ENCODE peak calls at places on chromosome 5, in four cellular contexts. R is GM12878, Y is NT2/D1, S is HCT116. U is an unnamed sample.

GRCh38 chr5:126016256-126016655 is 407.0 kb upstream of the GRAMD2B start:
- DNase-seq in R (no peak), Y (no peak), S (no peak), U (peak; percentile 33)

GRCh38 chr5:79986260-79986659 is 4.8 kb downstream of the MTX3 start:
- DNase-seq in R (no peak), Y (no peak), S (no peak), U (no peak)

GRCh38 chr5:168301593-168302388 is 10.3 kb downstream of the WWC1 start:
- DNase-seq in R (no peak), Y (no peak), S (peak; percentile 89), U (no peak)

GRCh38 chr5:158770506-158770905 is 329.2 kb downstream of the EBF1 start:
- DNase-seq in R (no peak), Y (peak; percentile 23), S (peak; percentile 6), U (no peak)

GRCh38 chr5:174319551-174319950 is 274.0 kb downstream of the NSG2 start:
- DNase-seq in R (no peak), Y (no peak), S (no peak), U (no peak)

GRCh38 chr5:136802382-136802781 is 437.0 kb upstream of the TRPC7 start:
- DNase-seq in R (no peak), Y (peak; percentile 2), S (no peak), U (peak; percentile 14)

GRCh38 chr5:133735346-133735745 is 123.0 kb upstream of the FSTL4 start:
- DNase-seq in R (no peak), Y (no peak), S (no peak), U (no peak)

GRCh38 chr5:37789991-37790390 is 49.9 kb downstream of the GDNF start:
- DNase-seq in R (no peak), Y (no peak), S (no peak), U (no peak)

GRCh38 chr5:28648108-28648507 is 1609.7 kb upstream of the CDH9 start:
- DNase-seq in R (no peak), Y (no peak), S (no peak), U (peak; percentile 1)

GRCh38 chr5:104904561-104904960 is 1342.0 kb upstream of the NUDT12 start:
- DNase-seq in R (no peak), Y (no peak), S (no peak), U (no peak)

GRCh38 chr5:179730852-179731251 is 1.8 kb upstream of the MAML1 start:
- DNase-seq in R (no peak), Y (no peak), S (no peak), U (no peak)

GRCh38 chr5:42230839-42231238 is 192.4 kb upstream of the GHR start:
- DNase-seq in R (no peak), Y (no peak), S (no peak), U (no peak)

GRCh38 chr5:60883229-60883628 is 39.2 kb upstream of the ELOVL7 start:
- DNase-seq in R (no peak), Y (no peak), S (peak; percentile 6), U (peak; percentile 22)

GRCh38 chr5:76483433-76483832 is 80.3 kb downstream of the IQGAP2 start:
- DNase-seq in R (no peak), Y (no peak), S (no peak), U (no peak)

GRCh38 chr5:1293416-1293996 is 1.4 kb downstream of the TERT start:
- DNase-seq in R (no peak), Y (no peak), S (no peak), U (no peak)

GRCh38 chr5:116598871-116599270 is 24.2 kb upstream of the SEMA6A start:
- DNase-seq in R (no peak), Y (no peak), S (no peak), U (no peak)

GRCh38 chr5:115209279-115209678 is 39.6 kb upstream of the TRIM36 start:
- DNase-seq in R (peak; percentile 95), Y (no peak), S (no peak), U (no peak)

GRCh38 chr5:52999357-52999949 is 10.3 kb downstream of the ITGA2 start:
- DNase-seq in R (no peak), Y (no peak), S (no peak), U (no peak)

GRCh38 chr5:66551338-66551737 is 44.9 kb upstream of the MAST4 start:
- DNase-seq in R (no peak), Y (no peak), S (no peak), U (no peak)

GRCh38 chr5:126437706-126438105 is 14.5 kb downstream of the GRAMD2B start:
- DNase-seq in R (no peak), Y (no peak), S (no peak), U (no peak)

GRCh38 chr5:105573575-105573974 is 2011.0 kb upstream of the NUDT12 start:
- DNase-seq in R (no peak), Y (no peak), S (no peak), U (no peak)

DNA sequence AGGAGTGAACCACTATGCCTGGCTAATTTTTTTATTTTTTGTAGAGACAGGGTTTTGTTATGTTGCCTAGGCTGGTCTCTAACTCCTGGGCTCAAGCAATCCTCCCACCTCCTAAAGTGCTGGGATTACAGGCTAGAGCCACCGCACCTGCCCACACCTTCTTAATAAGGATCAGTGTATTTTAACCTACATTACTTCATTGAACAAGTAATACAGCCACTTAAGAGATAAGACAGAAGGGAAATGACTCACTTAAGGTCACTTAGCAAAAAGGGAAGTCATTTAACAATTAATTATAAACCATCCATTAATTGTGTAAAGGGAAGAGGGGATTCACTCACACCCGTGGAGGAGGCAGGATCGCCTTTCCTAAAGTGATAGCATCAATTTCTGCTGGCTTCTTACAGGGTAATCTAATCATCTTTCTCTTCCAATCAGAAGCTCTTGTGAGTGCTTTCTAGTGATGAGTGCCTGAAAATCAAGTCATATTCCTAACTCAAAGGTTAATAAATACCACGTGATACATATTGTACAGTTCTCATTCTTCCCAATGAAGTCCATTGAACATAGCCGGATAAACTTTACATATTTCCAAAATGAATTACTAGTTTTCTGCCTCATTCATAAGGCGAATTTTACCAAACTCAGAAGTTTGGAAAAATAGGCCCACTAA is 3.5 kb downstream of the FBXW11 start:
- DNase-seq in R (no peak), Y (no peak), S (no peak), U (peak; percentile 14)
- TF ChIP-seq YY1 in R (no peak), Y (no peak), S (no peak), U (no peak)

GRCh38 chr5:124725040-124725434 is 21.4 kb downstream of the ZNF608 start:
- DNase-seq in R (no peak), Y (no peak), S (no peak), U (no peak)
- TF ChIP-seq YY1 in R (peak; percentile 42), Y (no peak), S (no peak), U (no peak)

DNA sequence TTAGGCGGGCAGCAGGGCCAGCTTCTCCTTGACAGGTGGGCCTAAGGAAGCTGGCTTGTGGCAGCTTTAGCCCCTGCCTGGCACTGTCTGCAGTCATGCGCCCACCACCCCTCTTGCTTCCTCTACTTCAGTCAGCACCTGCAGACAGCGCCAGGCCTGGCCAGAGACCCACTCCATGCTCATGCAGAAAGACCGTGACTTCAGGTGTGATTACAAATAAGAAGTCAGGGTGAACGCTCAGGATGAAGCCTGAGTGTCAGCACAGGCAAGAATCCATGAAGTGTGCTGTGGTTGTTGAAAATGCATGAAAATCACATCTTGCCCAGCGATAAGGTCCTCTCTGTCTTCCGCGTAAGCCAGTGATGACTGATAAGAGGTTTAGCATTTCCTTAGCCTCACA is 3.4 kb downstream of the CSF2 start:
- DNase-seq in R (no peak), Y (no peak), S (no peak), U (no peak)
- TF ChIP-seq YY1 in R (no peak), Y (no peak), S (no peak), U (no peak)

GRCh38 chr5:78808818-78809217 is 160.2 kb upstream of the LHFPL2 start:
- DNase-seq in R (no peak), Y (no peak), S (no peak), U (peak; percentile 53)

GRCh38 chr5:78804995-78805394 is 156.4 kb upstream of the LHFPL2 start:
- DNase-seq in R (no peak), Y (no peak), S (no peak), U (no peak)

GRCh38 chr5:78808380-78808779 is 159.8 kb upstream of the LHFPL2 start:
- DNase-seq in R (no peak), Y (no peak), S (no peak), U (no peak)

GRCh38 chr5:78805474-78806124 is 157.0 kb upstream of the LHFPL2 start:
- DNase-seq in R (no peak), Y (no peak), S (no peak), U (peak; percentile 63)

DNA sequence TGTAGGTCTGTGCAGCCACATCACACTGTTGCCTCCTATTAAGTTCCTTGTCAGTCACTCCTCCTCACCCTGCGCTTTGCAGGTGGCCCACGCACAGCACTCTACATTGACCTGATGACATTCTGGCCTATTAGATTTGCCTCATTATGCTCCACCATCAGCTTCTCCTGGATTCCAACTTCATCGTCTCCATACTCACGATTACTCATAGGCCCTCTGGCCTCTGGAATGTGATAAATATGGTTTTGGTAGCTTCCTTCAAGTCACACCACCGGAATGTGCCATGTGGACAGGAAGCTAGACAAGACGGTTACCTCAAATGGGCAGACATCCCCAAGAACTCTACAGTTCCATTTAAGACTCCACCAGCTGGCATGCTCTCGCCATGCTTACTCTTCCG is 158.0 kb upstream of the LHFPL2 start:
- DNase-seq in R (no peak), Y (no peak), S (peak; percentile 4), U (no peak)
- TF ChIP-seq YY1 in R (no peak), Y (no peak), S (no peak), U (peak; percentile 53)

DNA sequence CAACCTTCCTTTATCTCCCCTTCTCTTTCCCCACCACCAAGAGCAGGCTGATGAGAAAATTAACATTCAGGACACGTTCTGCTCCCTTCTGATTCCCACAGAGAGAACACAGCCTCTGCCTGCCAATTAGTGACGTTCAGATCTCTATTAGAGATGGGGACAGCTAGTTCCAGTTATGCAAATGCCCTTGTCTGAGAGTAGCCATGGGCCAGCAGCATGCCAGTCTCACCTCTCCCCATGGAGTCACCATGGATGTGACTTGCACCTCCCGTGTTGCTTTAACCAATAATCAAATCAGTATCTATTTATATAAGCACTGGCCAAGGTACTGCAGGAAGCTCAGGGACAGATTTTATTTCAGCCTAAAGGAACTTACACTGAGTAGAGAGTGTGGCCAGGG is 61.3 kb downstream of the KCNIP1 start:
- DNase-seq in R (no peak), Y (no peak), S (no peak), U (no peak)
- TF ChIP-seq YY1 in R (no peak), Y (no peak), S (no peak), U (no peak)

DNA sequence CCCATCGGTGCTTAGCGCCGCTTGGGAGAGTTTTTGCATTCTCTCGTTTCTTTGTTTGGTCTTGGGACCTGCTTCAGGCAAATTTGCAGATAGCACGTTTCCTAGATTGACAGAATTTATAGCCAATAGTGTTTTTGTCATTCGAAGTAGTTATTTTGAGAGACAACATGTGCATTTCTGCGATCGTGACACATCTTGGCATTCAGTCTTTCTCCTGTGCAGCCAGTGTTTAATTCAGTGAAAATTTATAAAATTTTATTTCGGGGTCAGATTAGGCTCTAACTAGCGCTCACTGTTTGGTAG is 830 bp downstream of the PRRC1 start:
- DNase-seq in R (peak; percentile 23), Y (no peak), S (no peak), U (no peak)
- TF ChIP-seq YY1 in R (no peak), Y (no peak), S (no peak), U (no peak)

GRCh38 chr5:139660105-139660915 is 12.2 kb downstream of the CXXC5 start:
- DNase-seq in R (no peak), Y (no peak), S (no peak), U (peak; percentile 81)
- TF ChIP-seq YY1 in R (peak; percentile 21), Y (no peak), S (peak; percentile 83), U (peak; percentile 77)

GRCh38 chr5:89336111-89336510 is 453.1 kb upstream of the MEF2C start:
- DNase-seq in R (no peak), Y (no peak), S (no peak), U (no peak)
- TF ChIP-seq YY1 in R (no peak), Y (no peak), S (no peak), U (no peak)